ENCODE peak calls at places on chromosomes 3 and 15, in four cellular contexts. T is bronchial epithelial cell, Y is B cell, W is GM20000. C is an unnamed sample.

GRCh38 chr3:186953011-186953487 is 22.7 kb downstream of the ST6GAL1 start:
- DNase-seq in T (peak), Y (no peak), W (no peak), C (no peak)

GRCh38 chr15:33309602-33310276 is 1.0 kb upstream of the RYR3 start:
- DNase-seq in T (peak), Y (no peak), W (peak), C (no peak)

GRCh38 chr3:69830147-69830546 is 90.9 kb downstream of the MITF start:
- DNase-seq in T (no peak), Y (no peak), W (no peak), C (no peak)

GRCh38 chr3:86180696-86181095 is 810.3 kb downstream of the VGLL3 start:
- DNase-seq in T (peak), Y (no peak), W (no peak), C (no peak)

GRCh38 chr15:72193781-72194396 is 3.7 kb downstream of the GRAMD2A start:
- DNase-seq in T (no peak), Y (no peak), W (no peak), C (no peak)

GRCh38 chr15:100628746-100629145 is 26.4 kb downstream of the ASB7 start:
- DNase-seq in T (no peak), Y (no peak), W (no peak), C (no peak)

GRCh38 chr3:149999421-149999820 is 28.7 kb upstream of the PFN2 start:
- DNase-seq in T (no peak), Y (no peak), W (no peak), C (no peak)

GRCh38 chr15:33341943-33342342 is 31.2 kb downstream of the RYR3 start:
- DNase-seq in T (no peak), Y (no peak), W (no peak), C (no peak)

GRCh38 chr3:106328224-106328623 is 459.4 kb upstream of the CBLB start:
- DNase-seq in T (no peak), Y (no peak), W (no peak), C (no peak)

GRCh38 chr3:153667341-153667740 is 453.8 kb upstream of the ARHGEF26 start:
- DNase-seq in T (no peak), Y (no peak), W (no peak), C (no peak)

GRCh38 chr3:139758654-139759291 is 81.0 kb upstream of the NMNAT3 start:
- DNase-seq in T (no peak), Y (no peak), W (no peak), C (no peak)

GRCh38 chr3:4829031-4829394 is 150.2 kb upstream of the BHLHE40 start:
- DNase-seq in T (no peak), Y (no peak), W (no peak), C (no peak)

GRCh38 chr3:48128779-48129178 is 59.4 kb downstream of the CDC25A start:
- DNase-seq in T (peak), Y (no peak), W (no peak), C (no peak)

GRCh38 chr3:111737712-111738097 is 121.4 kb upstream of the PHLDB2 start:
- DNase-seq in T (peak), Y (no peak), W (no peak), C (no peak)

GRCh38 chr3:85796140-85796539 is 837.4 kb downstream of the CADM2 start:
- DNase-seq in T (no peak), Y (no peak), W (no peak), C (no peak)

GRCh38 chr15:90930861-90931629 is 1.3 kb downstream of the HDDC3 start:
- DNase-seq in T (no peak), Y (peak), W (no peak), C (no peak)

GRCh38 chr15:34616613-34617012 is 33.2 kb upstream of the GOLGA8B start:
- DNase-seq in T (peak), Y (no peak), W (no peak), C (no peak)

DNA sequence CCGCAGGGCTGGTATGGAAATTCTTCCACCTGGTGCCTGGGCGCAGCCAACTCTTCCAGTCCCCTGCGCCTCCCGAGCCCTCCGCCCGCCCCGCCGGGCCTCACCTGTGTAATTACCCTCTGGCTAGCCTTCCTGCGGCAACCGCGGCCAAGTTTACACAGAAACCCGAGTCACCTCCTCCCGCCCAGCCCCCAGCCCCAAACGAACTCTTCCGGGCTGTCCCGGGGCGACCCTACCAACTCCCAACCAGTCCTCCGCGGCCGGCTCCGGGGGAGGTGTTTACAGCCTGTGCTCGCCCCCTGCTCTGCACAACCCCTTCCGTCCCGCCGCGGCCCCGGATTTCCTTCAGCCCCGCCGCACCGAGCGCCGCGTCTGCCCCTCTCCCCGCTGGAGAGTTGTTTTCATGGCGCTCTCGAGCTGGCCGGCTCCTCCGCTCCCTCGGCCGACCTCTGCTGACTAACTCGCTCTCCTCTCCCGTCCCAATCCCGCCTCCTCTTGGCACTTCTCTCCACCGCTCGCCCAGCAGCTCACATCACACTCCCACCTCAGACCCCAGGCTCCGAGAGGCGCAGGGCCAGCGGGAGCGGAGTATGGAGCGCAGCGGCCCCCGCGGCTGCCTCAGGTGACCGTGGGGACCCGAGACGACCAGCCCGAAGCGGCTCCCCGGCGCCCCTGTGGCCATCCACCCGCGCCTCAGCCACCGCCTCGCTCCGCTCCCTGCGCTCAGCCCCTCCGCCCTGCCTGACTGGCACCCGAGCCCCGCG is 538 bp downstream of the ATOSA start:
- DNase-seq in T (peak), Y (peak), W (peak), C (peak)
- TF ChIP-seq CTCF in T (peak), Y (peak), W (no peak), C (no peak)

DNA sequence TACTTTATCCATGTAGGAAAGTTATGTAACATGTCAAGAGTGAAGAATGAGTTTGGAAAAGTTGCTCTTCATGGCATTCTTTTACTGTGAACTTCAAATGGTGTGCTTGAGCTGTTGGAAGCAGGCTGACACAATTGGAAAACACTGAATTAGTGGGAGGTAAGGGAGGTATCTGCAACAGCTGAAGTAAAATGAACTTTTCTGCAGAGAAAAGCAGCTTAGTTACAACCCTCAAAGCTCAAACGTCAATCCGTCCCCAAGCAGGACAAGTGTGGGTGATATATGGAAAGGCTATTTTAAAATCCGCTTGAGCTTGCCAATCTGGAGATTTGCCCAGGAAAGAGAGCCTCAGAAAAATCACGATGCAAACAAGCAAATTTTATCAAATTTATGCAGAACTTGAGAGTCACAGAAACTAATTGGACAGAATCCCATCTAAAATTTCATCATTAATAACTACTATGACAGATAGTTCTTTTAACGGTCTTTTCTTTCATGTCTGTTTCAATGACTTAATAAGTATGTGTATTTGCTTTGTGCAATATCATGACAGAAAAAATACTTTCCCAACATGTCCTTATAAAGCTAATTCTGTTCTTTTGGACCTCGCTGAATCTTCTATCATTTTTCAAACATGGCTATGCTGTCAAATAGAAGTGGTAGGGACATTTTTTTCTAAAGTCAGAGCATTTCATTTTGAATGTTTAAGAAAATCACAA is 266.6 kb upstream of the SLITRK3 start:
- DNase-seq in T (no peak), Y (no peak), W (no peak), C (no peak)
- TF ChIP-seq CTCF in T (no peak), Y (no peak), W (no peak), C (no peak)

DNA sequence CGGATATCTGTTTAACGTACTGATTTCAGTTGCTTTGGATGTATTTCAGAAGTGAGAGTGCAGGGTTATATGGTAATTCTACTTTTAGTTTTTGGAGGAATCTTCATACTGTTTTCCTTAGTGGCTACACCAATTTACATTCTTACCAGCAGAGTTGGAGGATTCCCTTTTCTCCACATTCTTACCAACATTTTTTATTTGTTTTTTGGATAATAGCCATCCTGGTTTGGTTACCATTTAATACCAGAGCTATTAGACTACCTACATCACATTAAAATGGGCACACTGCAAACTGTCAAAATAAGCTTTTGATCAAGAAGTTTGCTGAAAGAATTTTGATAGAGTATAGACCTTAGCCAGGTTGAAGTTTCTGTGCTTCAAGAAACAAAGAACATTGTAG is 217.2 kb upstream of the CFAP20DC start:
- DNase-seq in T (no peak), Y (no peak), W (no peak), C (no peak)
- TF ChIP-seq CTCF in T (no peak), Y (no peak), W (no peak), C (no peak)

GRCh38 chr3:131658115-131658514 is 155.3 kb upstream of the MRPL3 start:
- DNase-seq in T (no peak), Y (no peak), W (no peak), C (no peak)
- TF ChIP-seq CTCF in T (no peak), Y (no peak), W (peak), C (no peak)